ENCODE peak calls at places on chromosome 10, in seven cellular contexts. One of them, this sample, is unnamed.
A peak's percentile ranks its signal among the peaks of the same experiment; 100 is the strongest.

GRCh38 chr10:87552248-87552914 is 47.7 kb downstream of the MINPP1 start:
- DNase-seq in NCI-H187: no peak
- DNase-seq in NAMALWA: no peak
- DNase-seq in iris pigment epithelial cell: peak; percentile 48
- DNase-seq in H7: no peak
- DNase-seq in colonic mucosa: no peak
- DNase-seq in kidney epithelial cell: no peak
- DNase-seq in this sample: no peak

GRCh38 chr10:43751646-43752045 is 103.0 kb upstream of the ZNF32 start:
- DNase-seq in iris pigment epithelial cell: no peak
- DNase-seq in kidney epithelial cell: no peak
- DNase-seq in NAMALWA: no peak
- DNase-seq in H7: no peak
- DNase-seq in NCI-H187: no peak
- DNase-seq in colonic mucosa: no peak
- DNase-seq in this sample: no peak

GRCh38 chr10:122513053-122513452 is 47.5 kb upstream of the DMBT1 start:
- DNase-seq in H7: no peak
- DNase-seq in NCI-H187: no peak
- DNase-seq in iris pigment epithelial cell: no peak
- DNase-seq in colonic mucosa: no peak
- DNase-seq in NAMALWA: no peak
- DNase-seq in kidney epithelial cell: no peak
- DNase-seq in this sample: no peak

GRCh38 chr10:103871006-103871405 is 15.6 kb upstream of the SH3PXD2A start:
- DNase-seq in NAMALWA: no peak
- DNase-seq in iris pigment epithelial cell: no peak
- DNase-seq in NCI-H187: no peak
- DNase-seq in colonic mucosa: no peak
- DNase-seq in kidney epithelial cell: no peak
- DNase-seq in H7: no peak
- DNase-seq in this sample: no peak

GRCh38 chr10:87038786-87039185 is 18.7 kb downstream of the FAM25A start:
- DNase-seq in NAMALWA: no peak
- DNase-seq in NCI-H187: no peak
- DNase-seq in colonic mucosa: no peak
- DNase-seq in kidney epithelial cell: no peak
- DNase-seq in iris pigment epithelial cell: no peak
- DNase-seq in H7: no peak
- DNase-seq in this sample: no peak

GRCh38 chr10:77836299-77836820 is 90.2 kb downstream of the DLG5 start:
- DNase-seq in iris pigment epithelial cell: peak; percentile 10
- DNase-seq in kidney epithelial cell: no peak
- DNase-seq in NAMALWA: peak; percentile 88
- DNase-seq in H7: no peak
- DNase-seq in colonic mucosa: peak; percentile 47
- DNase-seq in NCI-H187: no peak
- DNase-seq in this sample: no peak

GRCh38 chr10:20855398-20856038 is 41.6 kb downstream of the NEBL start:
- DNase-seq in NAMALWA: peak; percentile 47
- DNase-seq in kidney epithelial cell: no peak
- DNase-seq in iris pigment epithelial cell: peak; percentile 46
- DNase-seq in colonic mucosa: no peak
- DNase-seq in H7: no peak
- DNase-seq in NCI-H187: no peak
- DNase-seq in this sample: peak; percentile 37

GRCh38 chr10:122301055-122301810 is 30.1 kb downstream of the BTBD16 start:
- DNase-seq in iris pigment epithelial cell: peak; percentile 80
- DNase-seq in NCI-H187: no peak
- DNase-seq in colonic mucosa: no peak
- DNase-seq in kidney epithelial cell: peak; percentile 69
- DNase-seq in NAMALWA: no peak
- DNase-seq in H7: no peak
- DNase-seq in this sample: peak; percentile 77

GRCh38 chr10:5894873-5895272 is 4.8 kb downstream of the FBH1 start:
- DNase-seq in H7: no peak
- DNase-seq in NAMALWA: no peak
- DNase-seq in NCI-H187: no peak
- DNase-seq in colonic mucosa: no peak
- DNase-seq in kidney epithelial cell: no peak
- DNase-seq in iris pigment epithelial cell: no peak
- DNase-seq in this sample: no peak

GRCh38 chr10:103747193-103747865 is 108.0 kb downstream of the SH3PXD2A start:
- DNase-seq in iris pigment epithelial cell: no peak
- DNase-seq in kidney epithelial cell: no peak
- DNase-seq in colonic mucosa: no peak
- DNase-seq in H7: no peak
- DNase-seq in NCI-H187: no peak
- DNase-seq in NAMALWA: no peak
- DNase-seq in this sample: no peak

GRCh38 chr10:114023198-114023597 is 20.5 kb upstream of the ADRB1 start:
- DNase-seq in colonic mucosa: no peak
- DNase-seq in kidney epithelial cell: no peak
- DNase-seq in NAMALWA: no peak
- DNase-seq in H7: no peak
- DNase-seq in iris pigment epithelial cell: peak; percentile 87
- DNase-seq in NCI-H187: no peak
- DNase-seq in this sample: no peak

GRCh38 chr10:129385600-129385999 is 81.4 kb upstream of the MGMT start:
- DNase-seq in H7: no peak
- DNase-seq in NAMALWA: no peak
- DNase-seq in colonic mucosa: no peak
- DNase-seq in iris pigment epithelial cell: no peak
- DNase-seq in NCI-H187: no peak
- DNase-seq in kidney epithelial cell: no peak
- DNase-seq in this sample: no peak

GRCh38 chr10:71262027-71262426 is 49.7 kb downstream of the UNC5B start:
- DNase-seq in NAMALWA: no peak
- DNase-seq in colonic mucosa: no peak
- DNase-seq in NCI-H187: no peak
- DNase-seq in H7: no peak
- DNase-seq in kidney epithelial cell: no peak
- DNase-seq in iris pigment epithelial cell: no peak
- DNase-seq in this sample: peak; percentile 35

GRCh38 chr10:62779487-62780248 is 24.9 kb upstream of the ADO start:
- DNase-seq in colonic mucosa: peak; percentile 27
- DNase-seq in H7: no peak
- DNase-seq in iris pigment epithelial cell: peak; percentile 3
- DNase-seq in NCI-H187: no peak
- DNase-seq in NAMALWA: peak; percentile 85
- DNase-seq in kidney epithelial cell: peak; percentile 19
- DNase-seq in this sample: peak; percentile 62

GRCh38 chr10:29949411-29950011 is 109.9 kb downstream of the JCAD start:
- DNase-seq in H7: no peak
- DNase-seq in NAMALWA: no peak
- DNase-seq in kidney epithelial cell: peak; percentile 66
- DNase-seq in colonic mucosa: no peak
- DNase-seq in iris pigment epithelial cell: peak; percentile 96
- DNase-seq in NCI-H187: no peak
- DNase-seq in this sample: peak; percentile 91

GRCh38 chr10:6068422-6068821 is 6.3 kb upstream of the IL2RA start:
- DNase-seq in iris pigment epithelial cell: no peak
- DNase-seq in colonic mucosa: no peak
- DNase-seq in NAMALWA: peak; percentile 93
- DNase-seq in kidney epithelial cell: no peak
- DNase-seq in NCI-H187: no peak
- DNase-seq in H7: no peak
- DNase-seq in this sample: no peak

GRCh38 chr10:15821046-15821683 is 39.1 kb downstream of the MINDY3 start:
- DNase-seq in NCI-H187: no peak
- DNase-seq in colonic mucosa: no peak
- DNase-seq in kidney epithelial cell: no peak
- DNase-seq in H7: no peak
- DNase-seq in NAMALWA: no peak
- DNase-seq in iris pigment epithelial cell: peak; percentile 5
- DNase-seq in this sample: peak; percentile 8

GRCh38 chr10:15163261-15163864 is 5.1 kb downstream of the NMT2 start:
- DNase-seq in H7: no peak
- DNase-seq in kidney epithelial cell: no peak
- DNase-seq in NAMALWA: no peak
- DNase-seq in iris pigment epithelial cell: peak; percentile 45
- DNase-seq in NCI-H187: no peak
- DNase-seq in colonic mucosa: no peak
- DNase-seq in this sample: no peak

GRCh38 chr10:43339136-43339535 is 32.3 kb upstream of the FXYD4 start:
- DNase-seq in kidney epithelial cell: no peak
- DNase-seq in iris pigment epithelial cell: no peak
- DNase-seq in H7: no peak
- DNase-seq in NCI-H187: no peak
- DNase-seq in colonic mucosa: no peak
- DNase-seq in NAMALWA: no peak
- DNase-seq in this sample: no peak

GRCh38 chr10:125028291-125028867 is 86.5 kb downstream of the ZRANB1 start:
- DNase-seq in H7: no peak
- DNase-seq in iris pigment epithelial cell: peak; percentile 36
- DNase-seq in colonic mucosa: no peak
- DNase-seq in NCI-H187: no peak
- DNase-seq in kidney epithelial cell: no peak
- DNase-seq in NAMALWA: no peak
- DNase-seq in this sample: peak; percentile 34

GRCh38 chr10:21516270-21517131 is 9.0 kb downstream of the SKIDA1 start:
- DNase-seq in colonic mucosa: peak; percentile 43
- DNase-seq in NAMALWA: peak; percentile 68
- DNase-seq in H7: peak; percentile 73
- DNase-seq in iris pigment epithelial cell: peak; percentile 81
- DNase-seq in kidney epithelial cell: no peak
- DNase-seq in NCI-H187: peak; percentile 28
- DNase-seq in this sample: peak; percentile 85

GRCh38 chr10:93288679-93289634 is 193.2 kb downstream of the MYOF start:
- DNase-seq in H7: peak; percentile 92
- DNase-seq in NAMALWA: peak; percentile 78
- DNase-seq in NCI-H187: no peak
- DNase-seq in kidney epithelial cell: peak; percentile 78
- DNase-seq in colonic mucosa: peak; percentile 77
- DNase-seq in iris pigment epithelial cell: peak; percentile 78
- DNase-seq in this sample: peak; percentile 97

GRCh38 chr10:20858292-20859124 is 38.6 kb downstream of the NEBL start:
- DNase-seq in kidney epithelial cell: no peak
- DNase-seq in NAMALWA: peak; percentile 59
- DNase-seq in NCI-H187: no peak
- DNase-seq in colonic mucosa: no peak
- DNase-seq in iris pigment epithelial cell: peak; percentile 48
- DNase-seq in H7: no peak
- DNase-seq in this sample: peak; percentile 61

GRCh38 chr10:102394801-102395676 is 466 bp upstream of the NFKB2 start:
- DNase-seq in NCI-H187: peak; percentile 33
- DNase-seq in NAMALWA: peak; percentile 91
- DNase-seq in H7: peak; percentile 99
- DNase-seq in kidney epithelial cell: no peak
- DNase-seq in colonic mucosa: peak; percentile 93
- DNase-seq in iris pigment epithelial cell: peak; percentile 88
- DNase-seq in this sample: peak; percentile 96

GRCh38 chr10:27240891-27241639 is 468 bp upstream of the ACBD5 start:
- DNase-seq in NCI-H187: no peak
- DNase-seq in kidney epithelial cell: no peak
- DNase-seq in iris pigment epithelial cell: peak; percentile 25
- DNase-seq in H7: peak; percentile 52
- DNase-seq in NAMALWA: peak; percentile 89
- DNase-seq in colonic mucosa: peak; percentile 46
- DNase-seq in this sample: peak; percentile 50